ENCODE peak calls at places on chromosome 21, in nine cellular contexts. S is M059J, Q is H54, W is posterior cingulate gyrus, K is Caki2, M is AG04449, R is NCI-H1092 treated with DMSO at 0.1 percent for 48 hours, E is HuH-7.5, F is left lobe of liver. U is an unnamed sample.

GRCh38 chr21:42456457-42456856 is 39.6 kb downstream of the RSPH1 start:
- DNase-seq in S (peak), Q (no peak), W (no peak), K (no peak), M (no peak), R (no peak), E (no peak), F (no peak), U (no peak)

GRCh38 chr21:44487831-44488230 is 32.5 kb downstream of the LRRC3 start:
- DNase-seq in S (no peak), Q (peak), W (no peak), K (no peak), M (no peak), R (no peak), E (no peak), F (no peak), U (no peak)

GRCh38 chr21:45537111-45537745 is 5.0 kb downstream of the SLC19A1 start:
- DNase-seq in S (no peak), Q (no peak), W (peak), K (no peak), M (no peak), R (no peak), E (no peak), F (peak), U (no peak)

GRCh38 chr21:38982096-38982495 is 176.4 kb downstream of the ETS2 start:
- DNase-seq in S (peak), Q (no peak), W (no peak), K (peak), M (no peak), R (no peak), E (no peak), F (no peak), U (no peak)

GRCh38 chr21:33198346-33199135 is 31.2 kb upstream of the IFNAR2 start:
- DNase-seq in S (peak), Q (no peak), W (no peak), K (no peak), M (no peak), R (no peak), E (no peak), F (peak), U (no peak)

GRCh38 chr21:36973986-36974850 is 7.7 kb upstream of the HLCS start:
- DNase-seq in S (peak), Q (no peak), W (no peak), K (peak), M (no peak), R (no peak), E (no peak), F (no peak), U (no peak)

GRCh38 chr21:42012763-42013329 is 2.7 kb upstream of the ZBTB21 start:
- DNase-seq in S (no peak), Q (no peak), W (no peak), K (no peak), M (no peak), R (no peak), E (no peak), F (no peak), U (no peak)

GRCh38 chr21:32094792-32095191 is 184.1 kb downstream of the MIS18A start:
- DNase-seq in S (peak), Q (peak), W (no peak), K (peak), M (no peak), R (no peak), E (no peak), F (no peak), U (no peak)

GRCh38 chr21:42962360-42963007 is 11.9 kb upstream of the PKNOX1 start:
- DNase-seq in S (no peak), Q (no peak), W (no peak), K (no peak), M (no peak), R (no peak), E (no peak), F (no peak), U (no peak)

GRCh38 chr21:44918581-44919033 is 2.1 kb downstream of the ITGB2 start:
- DNase-seq in S (no peak), Q (no peak), W (peak), K (no peak), M (no peak), R (no peak), E (no peak), F (no peak), U (no peak)

GRCh38 chr21:34020934-34021553 is 52.3 kb upstream of the MRPS6 start:
- DNase-seq in S (no peak), Q (no peak), W (no peak), K (no peak), M (no peak), R (no peak), E (no peak), F (no peak), U (no peak)

GRCh38 chr21:29022141-29022540 is 2.3 kb upstream of the USP16 start:
- DNase-seq in S (peak), Q (no peak), W (no peak), K (no peak), M (no peak), R (no peak), E (no peak), F (no peak), U (no peak)

GRCh38 chr21:26095131-26095530 is 75.4 kb downstream of the APP start:
- DNase-seq in S (no peak), Q (no peak), W (no peak), K (no peak), M (no peak), R (no peak), E (no peak), F (no peak), U (no peak)

GRCh38 chr21:45612096-45613019 is 31.2 kb upstream of the PCBP3 start:
- DNase-seq in S (peak), Q (peak), W (peak), K (no peak), M (peak), R (no peak), E (no peak), F (no peak), U (peak)

GRCh38 chr21:17602874-17603273 is 9.8 kb downstream of the BTG3 start:
- DNase-seq in S (peak), Q (no peak), W (no peak), K (no peak), M (no peak), R (no peak), E (no peak), F (no peak), U (no peak)

GRCh38 chr21:29640233-29640554 is 299.6 kb downstream of the GRIK1 start:
- DNase-seq in S (no peak), Q (no peak), W (no peak), K (no peak), M (no peak), R (no peak), E (no peak), F (no peak), U (no peak)

GRCh38 chr21:36948686-36949085 is 17.8 kb downstream of the HLCS start:
- DNase-seq in S (no peak), Q (no peak), W (no peak), K (no peak), M (no peak), R (no peak), E (no peak), F (no peak), U (no peak)

GRCh38 chr21:44057960-44058651 is 46.0 kb downstream of the TRAPPC10 start:
- DNase-seq in S (no peak), Q (no peak), W (no peak), K (no peak), M (no peak), R (no peak), E (no peak), F (no peak), U (no peak)

GRCh38 chr21:44420416-44421205 is 34.7 kb upstream of the LRRC3 start:
- DNase-seq in S (no peak), Q (no peak), W (peak), K (no peak), M (no peak), R (no peak), E (no peak), F (no peak), U (no peak)

U was measured in AG04450.